ENCODE peak calls at places on chromosomes 7 and 10, in six cellular contexts. Q is GM10248, L is glutamatergic neuron, F is H9, K is RWPE1, B is HCT116. E is an unnamed sample.

GRCh38 chr7:105164751-105165150 is 150.7 kb downstream of the KMT2E start:
- DNase-seq in Q (no peak), L (no peak), F (no peak), K (no peak), B (no peak), E (no peak)

GRCh38 chr7:131346885-131347592 is 19.4 kb downstream of the MKLN1 start:
- DNase-seq in Q (no peak), L (no peak), F (peak), K (no peak), B (no peak), E (no peak)

GRCh38 chr10:70115948-70116682 is 16.5 kb downstream of the AIFM2 start:
- DNase-seq in Q (peak), L (peak), F (peak), K (peak), B (peak), E (peak)

GRCh38 chr7:133365892-133366291 is 113.0 kb downstream of the EXOC4 start:
- DNase-seq in Q (no peak), L (no peak), F (no peak), K (no peak), B (no peak), E (no peak)

GRCh38 chr7:118214051-118214832 is 10.3 kb upstream of the ANKRD7 start:
- DNase-seq in Q (peak), L (peak), F (no peak), K (peak), B (no peak), E (peak)

GRCh38 chr7:106098889-106099288 is 13.2 kb downstream of the SYPL1 start:
- DNase-seq in Q (no peak), L (no peak), F (no peak), K (no peak), B (no peak), E (no peak)

GRCh38 chr7:26034386-26034785 is 117.6 kb upstream of the NFE2L3 start:
- DNase-seq in Q (no peak), L (no peak), F (no peak), K (no peak), B (no peak), E (no peak)

GRCh38 chr7:135748770-135749169 is at the start of gene FAM180A:
- DNase-seq in Q (no peak), L (no peak), F (no peak), K (no peak), B (no peak), E (no peak)

GRCh38 chr7:97421307-97421905 is 303.9 kb downstream of the SDHAF3 start:
- DNase-seq in Q (no peak), L (no peak), F (no peak), K (no peak), B (no peak), E (no peak)

GRCh38 chr10:3482200-3482993 is 302.6 kb downstream of the KLF6 start:
- DNase-seq in Q (peak), L (no peak), F (no peak), K (peak), B (peak), E (no peak)

GRCh38 chr7:16891874-16892620 is 10.3 kb upstream of the AGR3 start:
- DNase-seq in Q (no peak), L (no peak), F (no peak), K (no peak), B (no peak), E (no peak)

GRCh38 chr7:600149-600814 is 80.6 kb upstream of the PDGFA start:
- DNase-seq in Q (no peak), L (peak), F (no peak), K (no peak), B (no peak), E (no peak)

GRCh38 chr7:46146454-46147255 is 225.6 kb upstream of the IGFBP3 start:
- DNase-seq in Q (no peak), L (no peak), F (no peak), K (no peak), B (no peak), E (no peak)

GRCh38 chr7:10889266-10889898 is 84.3 kb upstream of the PHF14 start:
- DNase-seq in Q (peak), L (peak), F (peak), K (peak), B (peak), E (peak)

GRCh38 chr7:31047282-31047681 is 4.8 kb upstream of the ADCYAP1R1 start:
- DNase-seq in Q (no peak), L (no peak), F (no peak), K (no peak), B (no peak), E (no peak)

GRCh38 chr10:103333934-103334520 is 16.9 kb downstream of the PCGF6 start:
- DNase-seq in Q (peak), L (no peak), F (no peak), K (peak), B (peak), E (no peak)

GRCh38 chr10:102231357-102232318 is 5.5 kb downstream of the ELOVL3 start:
- DNase-seq in Q (peak), L (peak), F (peak), K (peak), B (peak), E (peak)

GRCh38 chr7:78924581-78924980 is 528.9 kb downstream of the MAGI2 start:
- DNase-seq in Q (no peak), L (no peak), F (no peak), K (peak), B (peak), E (no peak)

GRCh38 chr10:115171392-115171960 is 78.3 kb downstream of the ATRNL1 start:
- DNase-seq in Q (no peak), L (no peak), F (no peak), K (peak), B (peak), E (no peak)

GRCh38 chr10:62794306-62794705 is 10.2 kb upstream of the ADO start:
- DNase-seq in Q (no peak), L (no peak), F (no peak), K (no peak), B (no peak), E (no peak)

GRCh38 chr7:81280531-81280930 is 361.7 kb upstream of the SEMA3C start:
- DNase-seq in Q (no peak), L (no peak), F (no peak), K (no peak), B (no peak), E (no peak)

GRCh38 chr10:85319150-85319549 is 990.8 kb downstream of the CCSER2 start:
- DNase-seq in Q (no peak), L (no peak), F (no peak), K (no peak), B (no peak), E (no peak)

GRCh38 chr10:29830526-29831512 is 196.0 kb upstream of the SVIL start:
- DNase-seq in Q (no peak), L (no peak), F (no peak), K (no peak), B (no peak), E (no peak)

GRCh38 chr7:24756545-24756988 is 697 bp downstream of the GSDME start:
- DNase-seq in Q (peak), L (peak), F (no peak), K (peak), B (no peak), E (peak)

GRCh38 chr7:114930107-114930521 is 8.2 kb downstream of the MDFIC start:
- DNase-seq in Q (no peak), L (no peak), F (peak), K (no peak), B (no peak), E (no peak)

GRCh38 chr10:80472234-80473095 is 18.4 kb downstream of the TSPAN14 start:
- DNase-seq in Q (peak), L (no peak), F (no peak), K (peak), B (no peak), E (peak)
- TF ChIP-seq CTCF in Q (no peak), L (no peak), F (no peak), K (no peak), B (peak), E (no peak)

GRCh38 chr10:77351386-77351785 is 286.2 kb downstream of the KCNMA1 start:
- DNase-seq in Q (no peak), L (no peak), F (no peak), K (peak), B (no peak), E (no peak)

GRCh38 chr10:77350134-77350533 is 287.5 kb downstream of the KCNMA1 start:
- DNase-seq in Q (no peak), L (no peak), F (no peak), K (no peak), B (no peak), E (no peak)

GRCh38 chr10:77348711-77349110 is 288.9 kb downstream of the KCNMA1 start:
- DNase-seq in Q (no peak), L (no peak), F (no peak), K (no peak), B (no peak), E (no peak)

GRCh38 chr10:77349226-77349625 is 288.4 kb downstream of the KCNMA1 start:
- DNase-seq in Q (no peak), L (no peak), F (no peak), K (no peak), B (no peak), E (no peak)

GRCh38 chr10:77350711-77351119 is 286.9 kb downstream of the KCNMA1 start:
- DNase-seq in Q (no peak), L (no peak), F (no peak), K (peak), B (peak), E (peak)
- TF ChIP-seq CTCF in Q (no peak), L (no peak), F (no peak), K (no peak), B (peak), E (no peak)

GRCh38 chr10:5396545-5396944 is 8.1 kb downstream of the TUBAL3 start:
- DNase-seq in Q (no peak), L (no peak), F (no peak), K (no peak), B (no peak), E (no peak)
- TF ChIP-seq CTCF in Q (no peak), L (no peak), F (no peak), K (no peak), B (no peak), E (no peak)

DNA sequence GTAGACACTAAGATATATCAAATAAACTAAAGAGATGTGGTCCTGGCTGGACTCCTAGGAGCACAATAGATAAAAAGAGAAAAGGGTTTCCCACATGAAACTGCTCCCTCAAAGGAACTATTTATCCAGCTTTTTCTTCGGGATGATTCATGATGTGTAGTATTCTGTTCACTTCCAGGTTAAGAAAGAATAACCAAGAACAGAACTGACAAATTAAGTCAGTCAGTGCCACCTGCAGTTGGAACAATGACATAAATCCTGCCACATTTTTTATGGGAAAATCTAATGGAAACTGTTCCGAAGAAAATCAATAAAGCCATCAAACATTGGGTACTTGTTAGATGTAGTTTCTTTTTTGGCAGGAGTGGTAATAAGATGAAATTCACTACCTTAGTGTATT is 87.1 kb downstream of the POLR1F start:
- DNase-seq in Q (no peak), L (no peak), F (no peak), K (peak), B (peak), E (no peak)
- TF ChIP-seq CTCF in Q (no peak), L (no peak), F (no peak), K (peak), B (peak), E (no peak)

DNA sequence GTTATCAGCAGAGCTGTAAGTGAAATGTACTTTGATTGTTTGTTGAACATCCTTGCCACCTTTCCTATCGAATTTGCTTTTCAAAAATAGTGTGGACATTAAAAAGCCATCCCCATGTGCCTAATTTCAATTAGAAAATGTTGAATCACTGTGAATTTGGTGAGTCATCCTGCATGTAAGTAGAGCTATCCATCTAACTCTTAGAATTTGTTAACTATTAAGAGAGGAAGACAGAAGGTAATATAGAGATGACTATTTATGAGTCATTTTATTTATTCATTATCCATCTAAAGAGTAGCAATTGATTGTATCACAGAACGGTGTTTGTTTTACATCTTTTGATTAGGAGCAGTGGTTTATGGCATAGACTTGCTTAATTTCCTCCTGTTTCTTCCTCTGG is 154.7 kb downstream of the MGMT start:
- DNase-seq in Q (no peak), L (no peak), F (no peak), K (peak), B (no peak), E (no peak)
- TF ChIP-seq CTCF in Q (no peak), L (no peak), F (no peak), K (no peak), B (no peak), E (no peak)

GRCh38 chr10:120221873-120222485 is 235.0 kb upstream of the PLPP4 start:
- DNase-seq in Q (peak), L (peak), F (peak), K (peak), B (peak), E (peak)
- TF ChIP-seq CTCF in Q (peak), L (peak), F (peak), K (peak), B (peak), E (peak)